ENCODE peak calls at places on chromosomes 1 and 21, in seven cellular contexts. F is H54; C is CD8-positive, alpha-beta T cell; W is stimulated activated CD8-positive, alpha-beta memory T cell treated with anti-CD3 and anti-CD28 coated beads, Interleukin-7, amount 100 ng/mL, for 48 hours; N is NCI-H1092; G is CD4-positive, alpha-beta T cell; O is progenitor cell of endocrine pancreas. Y is an unnamed sample.

GRCh38 chr1:115641762-115642167 is at the start of gene VANGL1:
- DNase-seq in W (peak; percentile 41), N (peak; percentile 49), C (no peak), O (peak; percentile 66), F (peak; percentile 81), G (no peak), Y (no peak)

GRCh38 chr1:64663654-64664053 is 81.2 kb upstream of the RAVER2 start:
- DNase-seq in C (no peak), G (no peak), N (no peak), W (no peak), F (no peak), O (no peak), Y (no peak)

GRCh38 chr1:11800756-11801433 is 4.9 kb downstream of the MTHFR start:
- DNase-seq in C (no peak), G (no peak), F (no peak), O (no peak), N (no peak), W (no peak), Y (no peak)

GRCh38 chr1:202291961-202292712 is 49.6 kb downstream of the UBE2T start:
- DNase-seq in C (no peak), O (no peak), F (peak; percentile 72), G (no peak), N (no peak), W (no peak), Y (no peak)

GRCh38 chr1:62687903-62688686 is at the start of gene DOCK7:
- DNase-seq in W (peak; percentile 17), C (peak; percentile 50), G (peak; percentile 37), F (peak; percentile 59), O (peak; percentile 73), N (peak; percentile 34), Y (peak; percentile 24)

GRCh38 chr1:168907053-168907452 is 178.0 kb upstream of the DPT start:
- DNase-seq in N (no peak), G (no peak), F (no peak), C (no peak), W (no peak), O (no peak), Y (no peak)

GRCh38 chr1:212690816-212691403 is 8.7 kb downstream of the BATF3 start:
- DNase-seq in F (no peak), G (no peak), W (no peak), N (no peak), C (no peak), O (no peak), Y (no peak)

GRCh38 chr1:175269151-175269550 is 76.6 kb upstream of the KIAA0040 start:
- DNase-seq in N (no peak), F (no peak), G (no peak), C (no peak), W (no peak), O (no peak), Y (no peak)

GRCh38 chr1:45929257-45929687 is 125.9 kb downstream of the MAST2 start:
- DNase-seq in W (no peak), N (no peak), G (no peak), C (no peak), O (no peak), F (peak; percentile 23), Y (no peak)

GRCh38 chr1:65235867-65236805 is 73.2 kb upstream of the DNAJC6 start:
- DNase-seq in N (peak; percentile 18), O (no peak), G (no peak), W (no peak), C (no peak), F (no peak), Y (no peak)

GRCh38 chr1:60152886-60153285 is 79.3 kb upstream of the C1orf87 start:
- DNase-seq in G (no peak), O (no peak), C (no peak), F (no peak), N (no peak), W (no peak), Y (no peak)

GRCh38 chr1:241269116-241269515 is 87.9 kb downstream of the RGS7 start:
- DNase-seq in N (peak; percentile 15), W (no peak), G (no peak), F (no peak), C (no peak), O (no peak), Y (no peak)

GRCh38 chr1:223731076-223731770 is 18.9 kb downstream of the CAPN2 start:
- DNase-seq in N (no peak), G (no peak), O (no peak), W (no peak), C (no peak), F (no peak), Y (no peak)

GRCh38 chr1:111503585-111504060 is at the start of the genes ADORA3 and TMIGD3:
- DNase-seq in N (no peak), C (no peak), G (no peak), F (no peak), W (no peak), O (no peak), Y (no peak)

GRCh38 chr21:28152729-28153128 is 839.9 kb downstream of the LTN1 start:
- DNase-seq in W (no peak), N (no peak), O (no peak), G (no peak), C (no peak), F (no peak), Y (no peak)

GRCh38 chr1:64522740-64523139 is 52.8 kb downstream of the CACHD1 start:
- DNase-seq in F (no peak), G (no peak), C (no peak), O (no peak), N (no peak), W (no peak), Y (no peak)

GRCh38 chr21:40386301-40386911 is 460.6 kb downstream of the DSCAM start:
- DNase-seq in G (no peak), F (peak; percentile 40), W (peak; percentile 6), C (no peak), O (peak; percentile 59), N (peak; percentile 73), Y (no peak)

GRCh38 chr1:153568367-153569099 is 2.9 kb upstream of the S100A2 start:
- DNase-seq in W (peak; percentile 66), F (no peak), N (peak; percentile 83), C (peak; percentile 76), G (peak; percentile 74), O (peak; percentile 86), Y (peak; percentile 65)

GRCh38 chr1:184056921-184057496 is 5.5 kb downstream of the TSEN15 start:
- DNase-seq in O (no peak), W (no peak), C (no peak), G (no peak), F (no peak), N (no peak), Y (no peak)

GRCh38 chr1:214445846-214446614 is 105.4 kb downstream of the PTPN14 start:
- DNase-seq in O (no peak), G (no peak), N (no peak), C (no peak), F (peak; percentile 12), W (no peak), Y (no peak)

Y was measured in T follicular helper cell.